ENCODE peak calls at places on chromosomes 1 and 21, in four cellular contexts. Z is ovary, J is brain microvascular endothelial cell, S is body of pancreas. T is an unnamed sample.

GRCh38 chr21:45299026-45299863 is 11.6 kb upstream of the POFUT2 start:
- DNase-seq in J (peak), S (peak), Z (peak), T (no peak)

GRCh38 chr21:35925497-35925896 is 134.8 kb downstream of the SETD4 start:
- DNase-seq in S (peak), Z (no peak), J (no peak), T (no peak)

GRCh38 chr1:89974701-89975470 is 20.0 kb upstream of the ZNF326 start:
- DNase-seq in J (no peak), S (no peak), Z (peak), T (no peak)

GRCh38 chr1:22790232-22791008 is 79.8 kb downstream of the EPHB2 start:
- DNase-seq in J (no peak), Z (peak), S (no peak), T (no peak)

GRCh38 chr1:26848947-26849774 is 13.8 kb upstream of the SFN start:
- DNase-seq in J (peak), Z (no peak), S (peak), T (no peak)

GRCh38 chr1:225919906-225920305 is 4.1 kb downstream of the PYCR2 start:
- DNase-seq in S (peak), Z (peak), J (no peak), T (no peak)

GRCh38 chr1:110118636-110119396 is 6.6 kb downstream of the UBL4B start:
- DNase-seq in J (no peak), S (no peak), Z (no peak), T (no peak)

GRCh38 chr1:197481101-197481500 is 213.0 kb downstream of the CRB1 start:
- DNase-seq in J (no peak), S (no peak), Z (no peak), T (no peak)

GRCh38 chr1:194975913-194976312 is 1632.3 kb downstream of the KCNT2 start:
- DNase-seq in Z (no peak), S (no peak), J (peak), T (no peak)

GRCh38 chr1:5579966-5580365 is 412.3 kb downstream of the NPHP4 start:
- DNase-seq in S (no peak), J (no peak), Z (no peak), T (no peak)

GRCh38 chr1:96487961-96488360 is 233.6 kb upstream of the PTBP2 start:
- DNase-seq in Z (no peak), J (no peak), S (no peak), T (no peak)

GRCh38 chr1:23825762-23826522 is 713 bp upstream of the HMGCL start:
- DNase-seq in S (no peak), Z (no peak), J (no peak), T (no peak)

GRCh38 chr1:203467550-203467921 is 8.1 kb upstream of the PRELP start:
- DNase-seq in S (peak), J (no peak), Z (peak), T (no peak)

GRCh38 chr1:198001776-198002408 is 84.7 kb downstream of the LHX9 start:
- DNase-seq in Z (no peak), S (no peak), J (no peak), T (no peak)

GRCh38 chr1:234848972-234849641 is 239.1 kb upstream of the IRF2BP2 start:
- DNase-seq in S (no peak), J (peak), Z (no peak), T (no peak)

GRCh38 chr1:68955424-68955823 is 458.5 kb upstream of the DEPDC1 start:
- DNase-seq in J (no peak), Z (no peak), S (no peak), T (no peak)

GRCh38 chr1:172554915-172555314 is 22.0 kb downstream of the SUCO start:
- DNase-seq in J (no peak), S (no peak), Z (no peak), T (no peak)

GRCh38 chr1:37817481-37817880 is 9.5 kb upstream of the YRDC start:
- DNase-seq in Z (peak), S (peak), J (no peak), T (no peak)

GRCh38 chr1:176167210-176167609 is 39.9 kb downstream of the COP1 start:
- DNase-seq in J (no peak), Z (no peak), S (no peak), T (no peak)

GRCh38 chr1:10867138-10867721 is 70.8 kb upstream of the CASZ1 start:
- DNase-seq in Z (peak), S (peak), J (peak), T (no peak)

GRCh38 chr1:209040351-209040750 is 543.2 kb upstream of the CAMK1G start:
- DNase-seq in S (no peak), Z (no peak), J (no peak), T (no peak)

GRCh38 chr1:67956096-67956495 is 94.3 kb downstream of the DIRAS3 start:
- DNase-seq in S (no peak), J (no peak), Z (no peak), T (no peak)

GRCh38 chr1:197521118-197521739 is 253.2 kb downstream of the CRB1 start:
- DNase-seq in S (no peak), Z (no peak), J (peak), T (no peak)

GRCh38 chr1:44355582-44356305 is 687 bp upstream of the ERI3 start:
- DNase-seq in S (no peak), J (no peak), Z (no peak), T (no peak)

GRCh38 chr1:21511579-21512522 is 2.6 kb downstream of the ALPL start:
- DNase-seq in J (peak), S (no peak), Z (peak), T (no peak)

GRCh38 chr1:10339815-10340214 is 59.0 kb upstream of the PGD start:
- DNase-seq in Z (no peak), J (peak), S (no peak), T (peak)

GRCh38 chr1:214670098-214670497 is 67.1 kb downstream of the CENPF start:
- DNase-seq in Z (peak), S (peak), J (peak), T (no peak)

GRCh38 chr1:167599839-167600581 is 30.0 kb upstream of the RCSD1 start:
- DNase-seq in S (peak), Z (no peak), J (peak), T (no peak)

GRCh38 chr1:25515033-25515432 is 28.4 kb upstream of the LDLRAP1 start:
- DNase-seq in Z (no peak), J (no peak), S (no peak), T (no peak)

GRCh38 chr1:112937070-112937469 is 18.9 kb downstream of the SLC16A1 start:
- DNase-seq in Z (no peak), J (no peak), S (no peak), T (no peak)

GRCh38 chr1:181559142-181559541 is 75.8 kb downstream of the CACNA1E start:
- DNase-seq in J (no peak), S (no peak), Z (no peak), T (no peak)

GRCh38 chr21:44089001-44089911 is 17.9 kb upstream of the PWP2 start:
- DNase-seq in Z (no peak), J (no peak), S (no peak), T (no peak)

GRCh38 chr1:41983451-41983850 is 64.7 kb upstream of the HIVEP3 start:
- DNase-seq in S (no peak), J (no peak), Z (no peak), T (no peak)

GRCh38 chr1:225819346-225820192 is 9.6 kb downstream of the EPHX1 start:
- DNase-seq in Z (no peak), J (no peak), S (no peak), T (no peak)

GRCh38 chr1:9505142-9505541 is 34.1 kb upstream of the SLC25A33 start:
- DNase-seq in J (no peak), S (no peak), Z (no peak), T (no peak)

GRCh38 chr1:66996018-66996682 is 57.8 kb downstream of the SLC35D1 start:
- DNase-seq in J (peak), S (peak), Z (peak), T (peak)

GRCh38 chr1:160544647-160545046 is 21.6 kb upstream of the SLAMF6 start:
- DNase-seq in Z (no peak), J (peak), S (no peak), T (no peak)

GRCh38 chr1:207040181-207040533 is 7.6 kb upstream of the C1orf116 start:
- DNase-seq in J (no peak), Z (no peak), S (no peak), T (no peak)

GRCh38 chr1:156391145-156391677 is 22.2 kb downstream of the RHBG start:
- DNase-seq in Z (no peak), S (no peak), J (no peak), T (no peak)

DNA sequence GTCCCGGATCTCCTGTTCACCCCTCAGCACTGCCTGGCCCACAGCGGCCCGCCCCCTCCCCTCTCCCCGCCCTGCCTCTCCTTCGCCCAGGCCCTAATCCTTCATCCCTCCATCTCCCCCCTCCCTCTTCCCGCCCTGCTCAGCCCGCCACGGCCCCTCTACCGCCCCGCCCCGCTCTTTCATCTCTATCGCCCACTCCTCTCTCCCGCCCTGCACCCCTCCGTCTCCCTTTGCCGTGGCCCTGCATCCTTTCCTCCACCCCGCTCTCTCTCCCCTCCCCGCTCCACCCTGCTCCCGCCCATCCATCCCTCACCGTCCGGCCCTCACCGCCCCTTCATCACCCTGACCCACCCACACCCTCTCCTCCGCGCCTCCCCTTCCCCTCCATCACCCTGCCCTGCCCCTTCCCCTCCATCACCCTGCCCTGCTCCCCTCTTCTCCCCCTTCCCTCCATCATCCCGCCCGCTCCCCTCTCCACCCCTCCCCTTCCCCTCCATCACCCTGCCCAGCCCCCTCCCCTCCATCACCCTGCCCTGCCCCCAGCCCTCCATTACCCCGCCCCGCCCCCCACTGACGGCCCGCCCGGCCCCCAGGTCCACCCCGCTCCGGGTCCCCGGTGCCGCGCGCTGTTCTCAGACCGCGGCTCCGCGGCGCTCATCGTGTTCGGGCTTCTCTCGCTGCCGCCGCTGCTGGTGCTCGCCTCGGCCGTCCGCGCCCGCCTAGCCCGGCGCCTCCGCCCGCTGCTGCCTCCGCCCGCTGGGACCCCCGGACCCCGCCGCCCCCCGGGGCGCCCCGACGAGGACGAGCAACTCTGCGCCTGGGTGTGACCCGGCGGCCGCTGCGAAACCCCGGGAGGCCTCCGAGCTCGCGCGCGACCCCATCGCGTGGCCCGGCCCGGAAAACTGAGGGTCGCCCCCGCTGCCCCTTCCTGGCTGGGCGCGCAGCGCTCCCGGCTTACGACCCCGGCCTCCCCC is 6.2 kb upstream of the ANKRD65 start:
- DNase-seq in J (no peak), Z (peak), S (no peak), T (no peak)
- H3K27ac ChIP-seq in J (no peak), Z (no peak), S (no peak), T (no peak)

DNA sequence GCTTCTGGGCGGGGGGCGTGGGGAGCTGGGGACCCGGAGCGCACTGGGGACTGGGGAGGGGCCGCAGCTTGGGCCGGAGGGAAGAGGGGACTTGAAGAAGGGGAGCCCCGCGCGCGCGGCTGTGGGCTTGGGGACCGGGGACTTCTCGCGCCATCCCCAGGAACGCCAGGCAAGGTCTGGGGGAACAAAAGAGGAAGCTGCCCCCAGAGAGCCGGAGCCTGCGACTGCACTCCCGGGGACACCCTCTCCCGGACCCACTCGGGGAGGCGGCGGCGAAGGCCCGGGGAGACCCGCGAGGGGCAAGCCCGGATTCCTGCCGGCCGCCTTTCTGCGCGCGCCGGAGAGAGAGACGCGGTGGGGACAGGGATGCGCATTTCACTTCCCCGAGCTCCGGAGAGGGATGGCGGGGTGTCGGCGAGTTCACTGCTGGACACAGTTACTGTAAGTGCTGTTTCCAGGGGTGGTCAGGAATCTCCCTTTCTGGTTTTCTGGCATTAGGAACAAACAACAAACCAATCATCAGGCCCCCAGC is 732 bp downstream of the ABCG1 start:
- DNase-seq in J (no peak), Z (no peak), S (no peak), T (no peak)
- H3K4me3 ChIP-seq in J (no peak), Z (peak), S (no peak), T (peak)

GRCh38 chr1:36529762-36530260 is 47.1 kb upstream of the CSF3R start:
- DNase-seq in S (no peak), Z (no peak), J (no peak), T (no peak)

GRCh38 chr1:36530261-36530660 is 47.5 kb upstream of the CSF3R start:
- DNase-seq in J (no peak), Z (no peak), S (no peak), T (no peak)

GRCh38 chr1:36530791-36531190 is 48.1 kb upstream of the CSF3R start:
- DNase-seq in Z (no peak), J (no peak), S (no peak), T (no peak)

GRCh38 chr1:36532810-36533401 is 50.2 kb upstream of the CSF3R start:
- DNase-seq in S (no peak), J (no peak), Z (no peak), T (no peak)

DNA sequence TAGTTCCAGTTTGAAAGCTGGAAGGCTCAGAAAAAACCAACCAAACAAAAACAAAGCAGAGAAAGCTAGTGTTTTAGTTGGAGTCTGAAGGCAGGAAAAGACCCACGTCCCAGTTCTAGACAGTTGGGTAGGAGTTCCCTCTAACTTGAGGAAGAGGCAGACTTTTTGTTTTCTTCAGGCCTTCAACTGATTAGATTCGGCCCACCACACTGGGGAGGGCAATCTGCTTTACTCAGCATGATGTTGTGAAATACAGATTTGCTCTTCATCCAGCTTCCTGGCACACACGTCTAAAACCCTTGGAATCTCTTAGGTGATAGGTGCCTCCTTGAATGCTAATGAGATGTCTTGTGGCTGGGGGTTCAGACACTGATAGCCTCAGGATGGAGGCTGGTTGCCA is 49.1 kb upstream of the CSF3R start:
- DNase-seq in Z (no peak), J (no peak), S (no peak), T (no peak)
- H3K27ac ChIP-seq in Z (no peak), J (no peak), S (no peak), T (no peak)

DNA sequence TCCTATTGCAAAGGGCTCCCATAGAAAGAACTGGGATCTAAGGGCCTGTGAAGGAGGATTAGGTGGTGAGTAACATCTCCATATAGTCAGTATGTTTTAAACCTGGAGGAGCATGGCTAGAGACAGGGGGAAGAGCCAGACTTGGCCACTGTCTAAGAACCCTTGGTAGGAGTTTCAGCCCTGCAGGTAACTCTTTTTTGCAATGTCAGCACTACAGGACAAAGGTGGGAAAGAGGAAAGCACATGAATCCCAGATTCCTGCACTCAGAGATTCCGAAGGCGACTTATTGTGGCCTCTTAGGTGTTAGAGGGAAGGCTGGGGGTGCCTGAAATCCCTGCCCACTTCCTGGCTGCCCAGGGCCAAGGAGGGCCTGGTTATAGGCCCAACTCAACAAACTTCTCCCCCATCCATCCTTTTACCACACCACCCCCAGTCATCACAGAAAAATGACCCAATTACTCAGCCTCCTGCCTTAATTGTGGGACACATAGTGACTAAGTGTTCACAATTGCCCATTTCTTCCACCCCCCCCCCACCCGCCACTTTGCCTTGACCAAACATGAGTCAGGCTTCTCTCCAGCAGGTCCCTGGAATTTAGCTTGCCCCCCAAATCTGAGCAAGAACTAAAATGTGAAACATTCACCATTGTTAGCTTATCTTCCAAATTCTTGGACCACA is 1.9 kb upstream of the NTNG1 start:
- DNase-seq in J (no peak), S (no peak), Z (no peak), T (no peak)
- H3K4me3 ChIP-seq in J (no peak), S (no peak), Z (no peak), T (no peak)

GRCh38 chr1:33578557-33579448 is 106.4 kb downstream of the ZSCAN20 start:
- DNase-seq in Z (no peak), S (no peak), J (no peak), T (no peak)

GRCh38 chr1:33576821-33577599 is 104.6 kb downstream of the ZSCAN20 start:
- DNase-seq in S (no peak), J (no peak), Z (no peak), T (no peak)

GRCh38 chr1:33577663-33578062 is 105.2 kb downstream of the ZSCAN20 start:
- DNase-seq in Z (no peak), J (no peak), S (peak), T (no peak)

GRCh38 chr1:33572387-33572786 is 99.9 kb downstream of the ZSCAN20 start:
- DNase-seq in Z (no peak), J (no peak), S (no peak), T (no peak)

GRCh38 chr1:33575324-33575879 is 103.0 kb downstream of the ZSCAN20 start:
- DNase-seq in S (no peak), J (no peak), Z (no peak), T (no peak)
- H3K27ac ChIP-seq in S (peak), J (no peak), Z (peak), T (no peak)

DNA sequence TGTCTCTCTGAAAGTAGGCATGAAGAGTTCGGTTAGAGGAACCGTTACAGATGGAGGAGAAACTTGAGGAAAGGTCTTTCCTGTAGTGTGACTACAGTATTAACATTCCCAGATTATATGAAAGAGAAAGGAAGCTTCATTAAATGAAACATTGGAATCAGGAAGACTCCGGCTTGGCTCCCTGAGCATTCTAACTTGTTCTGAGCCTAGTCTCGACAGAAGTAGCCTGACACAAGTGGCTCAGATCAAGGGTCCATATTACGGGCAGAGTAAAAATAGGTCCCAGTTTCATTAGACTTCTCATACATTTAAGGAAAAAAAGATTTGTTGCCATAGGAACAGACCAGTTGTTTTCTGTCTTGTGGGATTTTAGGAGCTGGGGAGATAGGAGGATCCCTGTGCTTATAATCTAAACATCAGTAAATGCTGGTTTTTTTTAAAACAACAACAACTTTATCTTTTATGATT is 12.8 kb downstream of the SMAP2 start:
- DNase-seq in S (no peak), J (no peak), Z (no peak), T (no peak)
- H3K4me3 ChIP-seq in S (no peak), J (no peak), Z (no peak), T (no peak)

DNA sequence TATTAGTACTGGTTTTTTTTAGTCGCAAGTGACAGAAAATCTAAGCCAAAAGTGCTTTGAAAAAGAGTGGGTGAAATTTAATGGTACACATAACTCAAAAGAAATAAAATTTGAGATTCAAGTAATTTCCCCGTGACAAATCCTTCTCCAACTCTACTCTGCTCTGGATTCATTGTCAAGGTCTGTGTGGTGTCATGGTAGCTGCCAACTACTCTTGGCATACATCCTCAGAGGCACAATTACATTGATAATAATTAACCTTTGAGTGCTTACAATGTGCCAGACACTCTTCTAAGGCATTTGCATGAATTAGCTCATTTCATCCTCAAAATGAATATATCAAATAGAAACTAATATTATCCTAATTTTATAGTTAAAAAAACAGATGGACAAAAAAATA is 1153.9 kb upstream of the NCAM2 start:
- DNase-seq in S (no peak), J (no peak), Z (no peak), T (no peak)
- H3K27ac ChIP-seq in S (no peak), J (no peak), Z (no peak), T (no peak)